ENCODE peak calls at places on chromosomes 5 and 9, in four cellular contexts. E is GM23248, O is IMR-90, T is SK-N-SH. J is an unnamed sample.

GRCh38 chr5:76544268-76544926 is 78.8 kb downstream of the F2RL2 start:
- DNase-seq in E (peak; percentile 23), O (peak; percentile 13), T (peak; percentile 69), J (peak; percentile 16)

GRCh38 chr9:75163764-75164163 is 75.5 kb downstream of the OSTF1 start:
- DNase-seq in E (no peak), O (no peak), T (no peak), J (no peak)

GRCh38 chr5:75566710-75567309 is 44.4 kb upstream of the ANKDD1B start:
- DNase-seq in E (peak; percentile 96), O (peak; percentile 96), T (no peak), J (peak; percentile 82)

GRCh38 chr5:7837401-7837800 is 13.5 kb downstream of the CFAP90 start:
- DNase-seq in E (no peak), O (no peak), T (no peak), J (no peak)

GRCh38 chr9:127162567-127163365 is 40.3 kb upstream of the ANGPTL2 start:
- DNase-seq in E (no peak), O (no peak), T (no peak), J (no peak)

GRCh38 chr9:135053133-135053532 is 34.3 kb upstream of the OLFM1 start:
- DNase-seq in E (no peak), O (no peak), T (no peak), J (no peak)

GRCh38 chr5:10451137-10451824 is 9.6 kb downstream of the ROPN1L start:
- DNase-seq in E (peak; percentile 21), O (no peak), T (no peak), J (no peak)

GRCh38 chr9:38388283-38389223 is 3.9 kb upstream of the ALDH1B1 start:
- DNase-seq in E (peak; percentile 69), O (peak; percentile 63), T (no peak), J (no peak)

GRCh38 chr5:146336197-146336596 is 2.4 kb upstream of the POU4F3 start:
- DNase-seq in E (no peak), O (no peak), T (no peak), J (no peak)
- H4K20me1 ChIP-seq in E (no peaks in the 10 kb centered on the region), O (no peaks in the 10 kb centered on the region), T (no peaks in the 10 kb centered on the region), J (peaks cover 3% of the 10 kb centered on the region)

DNA sequence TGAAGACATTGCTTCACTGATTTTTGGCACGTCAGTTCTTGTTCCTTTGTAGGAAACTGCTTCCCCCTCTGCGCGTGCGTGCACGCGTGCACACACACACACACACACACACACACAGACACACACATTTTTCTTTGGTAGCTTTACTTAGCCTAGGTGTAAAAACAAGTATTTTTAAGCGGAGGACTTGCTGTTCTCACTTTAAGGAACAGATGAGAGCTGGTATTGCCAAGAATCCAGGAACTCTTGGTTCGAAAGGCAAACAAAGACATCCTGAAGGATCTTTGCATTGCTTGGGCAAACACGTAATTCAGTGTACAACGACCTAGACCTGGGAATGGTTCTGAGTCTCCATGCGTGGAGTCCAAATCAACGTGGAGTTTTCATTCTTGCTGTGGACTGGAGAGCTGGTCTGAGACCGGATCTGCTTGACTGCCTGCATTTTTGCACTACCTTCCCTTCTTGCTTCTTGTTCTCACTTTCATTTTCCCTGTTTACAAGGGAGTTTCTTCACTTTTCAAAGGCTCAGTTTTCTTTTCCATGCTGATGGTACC is 8.2 kb downstream of the TMEM268 start:
- DNase-seq in E (no peak), O (no peak), T (no peak), J (peak; percentile 60)
- H3K4me3 ChIP-seq in E (no peak overlapping the region), O (no peak overlapping the region), T (no peak overlapping the region), J (no peak overlapping the region)

GRCh38 chr5:72248352-72249032 is 71.5 kb downstream of the MRPS27 start:
- DNase-seq in E (peak; percentile 93), O (peak; percentile 88), T (no peak), J (peak; percentile 61)
- H4K20me1 ChIP-seq in E (no peaks in the 10 kb centered on the region), O (peaks cover 4% of the 10 kb centered on the region), T (no peaks in the 10 kb centered on the region), J (no peaks in the 10 kb centered on the region)

DNA sequence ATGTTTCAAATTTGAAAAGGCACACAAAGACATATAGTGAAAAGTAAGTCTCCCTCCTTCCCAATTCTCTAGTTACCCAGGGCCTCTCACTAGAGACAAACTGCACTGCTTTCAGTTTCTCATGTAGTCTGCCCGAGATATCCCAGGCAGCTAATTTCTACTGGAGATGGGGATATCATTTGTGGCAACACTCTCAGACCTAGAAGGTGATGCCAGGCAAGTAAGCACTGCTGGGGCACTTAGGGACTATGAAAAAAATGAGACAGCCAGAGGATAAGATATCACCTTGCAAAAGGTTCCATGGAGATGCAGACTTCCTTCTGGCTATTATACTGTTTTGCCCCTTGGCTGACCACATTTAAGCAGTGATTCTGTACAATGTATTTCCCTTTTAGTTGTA is 12.6 kb downstream of the SIL1 start:
- DNase-seq in E (no peak), O (no peak), T (no peak), J (no peak)
- H3K4me3 ChIP-seq in E (no peak overlapping the region), O (no peak overlapping the region), T (no peak overlapping the region), J (no peak overlapping the region)

DNA sequence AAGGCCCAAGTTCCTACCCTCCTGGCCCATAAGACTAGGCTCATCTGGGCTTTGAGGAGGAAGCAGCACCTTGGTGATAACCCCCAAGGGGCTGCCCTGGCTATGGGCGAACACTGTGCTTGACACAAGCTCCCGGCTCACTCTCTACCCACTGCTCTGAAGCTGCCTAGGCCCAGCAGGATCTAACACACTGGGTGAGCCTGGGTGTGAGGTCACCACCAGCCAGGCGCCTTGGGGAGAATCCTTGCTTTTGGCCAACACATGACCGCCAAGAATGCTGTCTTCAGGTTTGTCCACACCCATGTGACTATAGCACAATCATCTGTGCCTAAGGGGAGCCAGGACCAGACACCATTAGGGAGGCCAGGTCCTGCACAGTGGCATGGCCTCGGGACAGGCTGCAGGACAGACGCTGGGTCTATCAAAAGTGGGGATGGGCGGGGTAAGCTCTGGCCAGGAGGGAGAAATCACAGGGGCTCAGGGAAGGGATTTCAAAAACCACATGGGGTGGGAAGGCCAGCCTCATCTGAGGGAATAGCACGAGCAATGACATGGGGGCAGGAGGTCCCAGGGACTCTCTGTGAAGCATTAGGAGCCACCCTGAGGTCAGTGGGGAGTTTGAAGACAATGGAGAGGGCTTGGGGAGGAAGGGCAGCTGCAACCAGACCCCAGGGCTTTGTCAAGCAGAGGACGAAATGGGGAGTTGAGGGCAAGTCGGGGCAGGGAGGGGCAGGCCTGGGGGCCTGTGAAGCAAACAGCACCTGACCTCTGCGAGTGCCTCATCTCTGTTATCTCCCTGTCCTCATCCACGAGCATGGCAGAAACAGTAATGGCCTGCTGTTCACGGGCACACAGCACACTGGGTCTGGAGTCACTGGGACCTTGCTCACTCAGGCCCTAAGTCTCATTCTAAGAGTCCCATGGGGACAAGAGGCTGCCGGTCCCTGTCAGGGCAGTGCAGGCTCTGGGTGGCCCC is 29.4 kb downstream of the BICD2 start:
- DNase-seq in E (no peak), O (no peak), T (peak; percentile 45), J (no peak)
- H4K20me1 ChIP-seq in E (peaks cover 6% of the 10 kb centered on the region), O (peaks cover 74% of the 10 kb centered on the region), T (peaks cover 86% of the 10 kb centered on the region), J (no peaks in the 10 kb centered on the region)

GRCh38 chr9:111915425-111915758 is 18.8 kb downstream of the UGCG start:
- DNase-seq in E (no peak), O (no peak), T (no peak), J (no peak)

GRCh38 chr9:111914749-111915424 is 18.3 kb downstream of the UGCG start:
- DNase-seq in E (peak; percentile 32), O (no peak), T (peak; percentile 38), J (no peak)

GRCh38 chr9:111917201-111917600 is 20.6 kb downstream of the UGCG start:
- DNase-seq in E (no peak), O (no peak), T (no peak), J (no peak)

GRCh38 chr9:111917980-111918379 is 21.4 kb downstream of the UGCG start:
- DNase-seq in E (no peak), O (no peak), T (no peak), J (no peak)

DNA sequence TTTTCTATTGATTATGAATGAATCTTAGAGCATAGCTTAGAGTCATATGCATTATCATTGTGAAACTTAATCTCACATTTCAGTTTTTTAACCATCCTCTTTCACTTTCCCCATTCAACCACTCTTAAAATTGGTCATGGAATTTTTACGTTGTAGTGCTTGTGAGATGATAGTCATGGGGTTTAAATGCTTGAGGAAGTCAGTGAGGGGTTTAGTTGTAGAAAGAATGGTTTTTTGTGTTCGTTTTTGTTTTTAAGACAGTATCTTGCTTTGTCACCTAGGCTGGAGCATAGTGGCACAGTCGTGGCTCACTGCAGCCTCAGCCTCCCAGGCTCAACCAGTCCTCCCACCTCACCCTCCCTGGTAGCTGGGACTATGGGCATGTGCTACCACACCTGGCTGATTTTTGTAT is 19.6 kb downstream of the UGCG start:
- DNase-seq in E (no peak), O (no peak), T (no peak), J (no peak)
- H3K4me3 ChIP-seq in E (no peak overlapping the region), O (no peak overlapping the region), T (no peak overlapping the region), J (no peak overlapping the region)

GRCh38 chr5:83035373-83036170 is 41.6 kb downstream of the TMEM167A start:
- DNase-seq in E (no peak), O (no peak), T (peak; percentile 68), J (no peak)

GRCh38 chr5:83042507-83042906 is 34.7 kb downstream of the TMEM167A start:
- DNase-seq in E (no peak), O (no peak), T (no peak), J (no peak)

GRCh38 chr5:83036991-83037390 is 40.2 kb downstream of the TMEM167A start:
- DNase-seq in E (no peak), O (no peak), T (no peak), J (no peak)

GRCh38 chr5:83034552-83035181 is 42.5 kb downstream of the TMEM167A start:
- DNase-seq in E (no peak), O (no peak), T (no peak), J (no peak)

DNA sequence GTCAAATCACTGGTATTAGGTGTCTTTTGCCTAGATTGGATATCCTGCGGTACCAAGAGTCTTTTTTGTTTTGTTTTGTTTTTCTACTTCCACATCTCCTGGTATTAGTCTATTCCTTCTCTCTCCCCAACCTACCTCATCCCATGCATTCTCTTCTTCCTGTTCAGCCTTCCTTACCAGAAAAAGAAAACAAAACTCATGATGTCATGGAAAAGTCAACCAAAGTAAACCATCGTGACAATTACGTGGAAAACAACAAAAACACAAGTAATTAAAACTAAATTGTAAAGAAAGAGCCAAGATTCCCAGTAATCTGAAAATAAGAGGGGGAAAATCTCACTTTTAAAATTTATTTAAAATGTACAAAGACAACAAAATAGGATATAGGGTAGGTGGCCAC is 38.3 kb downstream of the TMEM167A start:
- DNase-seq in E (no peak), O (no peak), T (no peak), J (no peak)
- H4K20me1 ChIP-seq in E (no peaks in the 10 kb centered on the region), O (no peaks in the 10 kb centered on the region), T (no peaks in the 10 kb centered on the region), J (no peaks in the 10 kb centered on the region)